ENCODE peak calls at places on chromosomes 16 and 17, in six cellular contexts. S, P, M, O, H and X are unnamed samples.

GRCh38 chr17:65177901-65178300 is 40.7 kb downstream of the RGS9 start:
- DNase-seq in S (peak), P (no peak), M (no peak), O (no peak), H (peak), X (no peak)

GRCh38 chr17:15463363-15463762 is 4.1 kb downstream of the CDRT4 start:
- DNase-seq in S (no peak), P (no peak), M (no peak), O (no peak), H (peak), X (peak)

GRCh38 chr17:3978421-3979275 is 14.4 kb upstream of the ATP2A3 start:
- DNase-seq in S (no peak), P (no peak), M (no peak), O (no peak), H (no peak), X (no peak)

GRCh38 chr17:44086364-44087311 is 16.1 kb downstream of the G6PC3 start:
- DNase-seq in S (no peak), P (peak), M (no peak), O (peak), H (peak), X (peak)

GRCh38 chr16:68992521-68992920 is 112.9 kb upstream of the HAS3 start:
- DNase-seq in S (no peak), P (no peak), M (no peak), O (no peak), H (peak), X (no peak)

GRCh38 chr16:24217456-24217855 is 38.7 kb upstream of the CACNG3 start:
- DNase-seq in S (no peak), P (no peak), M (no peak), O (no peak), H (no peak), X (no peak)

GRCh38 chr17:58156839-58157803 is 8.9 kb downstream of the OR4D1 start:
- DNase-seq in S (no peak), P (peak), M (no peak), O (peak), H (no peak), X (peak)

GRCh38 chr17:4327638-4328037 is 38.8 kb downstream of the UBE2G1 start:
- DNase-seq in S (no peak), P (no peak), M (no peak), O (no peak), H (peak), X (peak)

GRCh38 chr17:31698751-31699150 is 160.3 kb downstream of the COPRS start:
- DNase-seq in S (no peak), P (no peak), M (no peak), O (no peak), H (no peak), X (peak)

GRCh38 chr17:32278815-32279214 is 13.2 kb downstream of the RHBDL3 start:
- DNase-seq in S (no peak), P (no peak), M (no peak), O (no peak), H (no peak), X (no peak)

GRCh38 chr17:68391561-68392268 is 65.6 kb downstream of the WIPI1 start:
- DNase-seq in S (no peak), P (no peak), M (no peak), O (no peak), H (no peak), X (no peak)

GRCh38 chr17:59618894-59619312 is 792 bp upstream of the CLTC start:
- DNase-seq in S (no peak), P (no peak), M (no peak), O (no peak), H (no peak), X (no peak)

GRCh38 chr17:17785407-17785806 is 51.4 kb downstream of the SREBF1 start:
- DNase-seq in S (no peak), P (no peak), M (no peak), O (no peak), H (no peak), X (no peak)

GRCh38 chr17:82226170-82226808 is 2.6 kb upstream of the SLC16A3 start:
- DNase-seq in S (no peak), P (no peak), M (no peak), O (no peak), H (no peak), X (no peak)

GRCh38 chr17:39153541-39154111 is 2.2 kb upstream of the PLXDC1 start:
- DNase-seq in S (peak), P (peak), M (peak), O (peak), H (peak), X (peak)

GRCh38 chr16:24102120-24102740 is 153.9 kb upstream of the CACNG3 start:
- DNase-seq in S (no peak), P (no peak), M (no peak), O (peak), H (no peak), X (no peak)

GRCh38 chr17:11499881-11500280 is 98.4 kb upstream of the DNAH9 start:
- DNase-seq in S (no peak), P (no peak), M (no peak), O (no peak), H (no peak), X (no peak)

GRCh38 chr16:71777329-71777728 is 31.3 kb downstream of the AP1G1 start:
- DNase-seq in S (no peak), P (no peak), M (no peak), O (no peak), H (no peak), X (no peak)

GRCh38 chr17:77322534-77323412 is 182.0 kb downstream of the SEC14L1 start:
- DNase-seq in S (peak), P (no peak), M (no peak), O (no peak), H (peak), X (peak)

GRCh38 chr17:48611213-48611612 is 396 bp upstream of the HOXB7 start:
- DNase-seq in S (no peak), P (no peak), M (no peak), O (no peak), H (no peak), X (peak)

GRCh38 chr17:17540278-17540906 is 44.2 kb upstream of the RASD1 start:
- DNase-seq in S (no peak), P (no peak), M (no peak), O (no peak), H (no peak), X (no peak)

GRCh38 chr17:31225831-31226230 is 71.2 kb downstream of the OMG start:
- DNase-seq in S (no peak), P (no peak), M (no peak), O (no peak), H (no peak), X (no peak)

GRCh38 chr16:35795361-35796029 is 2336.1 kb downstream of the TP53TG3F start:
- DNase-seq in S (no peak), P (no peak), M (no peak), O (no peak), H (no peak), X (no peak)

GRCh38 chr17:57636985-57637667 is 108.0 kb downstream of the CCDC182 start:
- DNase-seq in S (peak), P (no peak), M (no peak), O (no peak), H (no peak), X (no peak)

GRCh38 chr17:47934856-47935255 is 6.5 kb upstream of the PNPO start:
- DNase-seq in S (no peak), P (no peak), M (no peak), O (no peak), H (peak), X (no peak)

GRCh38 chr16:59604331-59604730 is 870.2 kb upstream of the GOT2 start:
- DNase-seq in S (no peak), P (no peak), M (no peak), O (no peak), H (no peak), X (no peak)

GRCh38 chr16:21222495-21223337 is 10.8 kb upstream of the ANKS4B start:
- DNase-seq in S (no peak), P (no peak), M (no peak), O (no peak), H (no peak), X (peak)

GRCh38 chr17:77319211-77320031 is 178.7 kb downstream of the SEC14L1 start:
- DNase-seq in S (peak), P (peak), M (no peak), O (peak), H (peak), X (peak)

GRCh38 chr16:22425036-22425801 is 50.8 kb upstream of the CDR2 start:
- DNase-seq in S (no peak), P (no peak), M (no peak), O (no peak), H (peak), X (no peak)

GRCh38 chr16:66004706-66005105 is 361.8 kb upstream of the CDH5 start:
- DNase-seq in S (no peak), P (no peak), M (no peak), O (no peak), H (no peak), X (no peak)

GRCh38 chr17:77143306-77143705 is 2.5 kb downstream of the SEC14L1 start:
- DNase-seq in S (no peak), P (no peak), M (no peak), O (no peak), H (no peak), X (no peak)

GRCh38 chr17:69246726-69247375 is 18.2 kb upstream of the ABCA10 start:
- DNase-seq in S (peak), P (no peak), M (no peak), O (no peak), H (peak), X (peak)